ENCODE peak calls at places on chromosomes 11 and 22, in six cellular contexts. F is foreskin fibroblast, G is fibroblast of lung, M is brain microvascular endothelial cell, N is lower lobe of right lung, J is body of pancreas. E is an unnamed sample.

GRCh38 chr22:31091106-31091975 is 10.2 kb downstream of the SMTN start:
- DNase-seq in F (no peak), N (no peak), M (no peak), J (no peak), G (no peak), E (no peak)

GRCh38 chr11:8002676-8003075 is 15.5 kb downstream of the EIF3F start:
- DNase-seq in N (no peak), M (no peak), F (no peak), J (no peak), G (no peak), E (no peak)

GRCh38 chr22:17103351-17103750 is 17.8 kb downstream of the TMEM121B start:
- DNase-seq in F (no peak), N (no peak), J (no peak), M (no peak), G (no peak), E (no peak)

GRCh38 chr11:62340269-62340901 is 3.1 kb downstream of the ASRGL1 start:
- DNase-seq in F (peak; percentile 65), N (peak; percentile 61), G (peak; percentile 36), M (peak; percentile 52), J (peak; percentile 65), E (peak; percentile 20)

GRCh38 chr11:61617515-61617914 is 36.6 kb upstream of the SYT7 start:
- DNase-seq in G (peak; percentile 46), J (no peak), N (no peak), F (peak; percentile 66), M (no peak), E (no peak)

GRCh38 chr11:134449713-134450112 is 37.7 kb upstream of the B3GAT1 start:
- DNase-seq in F (no peak), M (no peak), G (no peak), J (no peak), N (no peak), E (no peak)

GRCh38 chr11:75524576-75525432 is 937 bp downstream of the GDPD5 start:
- DNase-seq in G (peak; percentile 42), M (no peak), F (no peak), J (peak; percentile 37), N (no peak), E (no peak)

GRCh38 chr22:31272522-31273446 is 19.5 kb downstream of the PIK3IP1 start:
- DNase-seq in F (peak; percentile 81), N (no peak), M (peak; percentile 50), G (peak; percentile 39), J (peak; percentile 64), E (peak; percentile 48)

GRCh38 chr11:19873730-19874129 is 161.1 kb downstream of the NAV2 start:
- DNase-seq in G (peak; percentile 32), J (no peak), M (no peak), F (no peak), N (no peak), E (no peak)

GRCh38 chr11:77014669-77015068 is 19.5 kb upstream of the B3GNT6 start:
- DNase-seq in J (no peak), N (no peak), M (no peak), F (no peak), G (no peak), E (no peak)

GRCh38 chr22:41619979-41620645 is 731 bp downstream of the DESI1 start:
- DNase-seq in J (peak; percentile 43), F (peak; percentile 52), N (peak; percentile 67), M (no peak), G (no peak), E (no peak)

GRCh38 chr11:76291576-76292526 is 85.5 kb upstream of the WNT11 start:
- DNase-seq in M (no peak), F (no peak), N (no peak), G (no peak), J (no peak), E (no peak)

GRCh38 chr11:41431784-41432183 is 27.7 kb downstream of the LRRC4C start:
- DNase-seq in M (no peak), J (no peak), N (no peak), G (no peak), F (no peak), E (no peak)

GRCh38 chr11:67167715-67168114 is 48.7 kb downstream of the KDM2A start:
- DNase-seq in N (no peak), J (no peak), F (peak; percentile 20), G (no peak), M (no peak), E (no peak)

GRCh38 chr22:49212002-49212401 is 615.7 kb downstream of the BRD1 start:
- DNase-seq in J (peak; percentile 3), G (no peak), M (no peak), N (peak; percentile 10), F (no peak), E (no peak)

GRCh38 chr22:44366372-44367310 is 53.9 kb upstream of the SHISAL1 start:
- DNase-seq in F (no peak), N (peak; percentile 19), G (no peak), M (no peak), J (no peak), E (no peak)

GRCh38 chr22:43154887-43155536 is 3.7 kb downstream of the TSPO start:
- DNase-seq in M (no peak), N (peak; percentile 87), G (no peak), J (no peak), F (no peak), E (no peak)

GRCh38 chr22:43155789-43156188 is 4.4 kb downstream of the TSPO start:
- DNase-seq in F (peak; percentile 72), G (no peak), N (no peak), M (no peak), J (no peak), E (no peak)

GRCh38 chr22:43152001-43152354 is 619 bp downstream of the TSPO start:
- DNase-seq in J (no peak), M (no peak), N (no peak), F (no peak), G (no peak), E (no peak)

GRCh38 chr22:43152355-43153071 is 1.2 kb downstream of the TSPO start:
- DNase-seq in F (peak; percentile 88), J (peak; percentile 75), G (peak; percentile 55), M (no peak), N (peak; percentile 91), E (no peak)

DNA sequence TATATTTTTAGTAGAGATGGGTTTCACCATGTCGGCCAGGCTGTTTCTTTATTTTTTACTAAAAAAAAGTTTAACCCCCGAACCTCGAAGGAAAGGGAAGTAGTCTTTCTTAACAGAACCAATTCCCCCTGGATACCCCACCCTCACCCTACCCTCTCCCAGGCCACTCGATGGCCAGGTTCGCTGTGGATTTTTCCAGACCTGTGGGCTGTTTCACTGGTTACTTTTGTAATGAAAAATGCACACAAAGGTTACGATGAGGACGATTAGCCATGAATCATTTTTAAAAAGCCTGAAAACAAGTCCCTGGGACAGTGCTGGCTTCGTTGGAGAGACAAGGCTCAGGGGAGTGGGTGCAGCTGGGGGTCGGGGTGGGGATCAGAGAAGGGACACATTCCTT is 2.6 kb downstream of the TSPO start:
- DNase-seq in N (no peak), G (no peak), F (no peak), J (no peak), M (no peak), E (no peak)
- H3K4me3 ChIP-seq in N (peak overlapping the region; percentile 30), G (no peak overlapping the region), F (no peak overlapping the region), J (no peak overlapping the region), M (peak overlapping the region; percentile 3), E (no peak overlapping the region)

DNA sequence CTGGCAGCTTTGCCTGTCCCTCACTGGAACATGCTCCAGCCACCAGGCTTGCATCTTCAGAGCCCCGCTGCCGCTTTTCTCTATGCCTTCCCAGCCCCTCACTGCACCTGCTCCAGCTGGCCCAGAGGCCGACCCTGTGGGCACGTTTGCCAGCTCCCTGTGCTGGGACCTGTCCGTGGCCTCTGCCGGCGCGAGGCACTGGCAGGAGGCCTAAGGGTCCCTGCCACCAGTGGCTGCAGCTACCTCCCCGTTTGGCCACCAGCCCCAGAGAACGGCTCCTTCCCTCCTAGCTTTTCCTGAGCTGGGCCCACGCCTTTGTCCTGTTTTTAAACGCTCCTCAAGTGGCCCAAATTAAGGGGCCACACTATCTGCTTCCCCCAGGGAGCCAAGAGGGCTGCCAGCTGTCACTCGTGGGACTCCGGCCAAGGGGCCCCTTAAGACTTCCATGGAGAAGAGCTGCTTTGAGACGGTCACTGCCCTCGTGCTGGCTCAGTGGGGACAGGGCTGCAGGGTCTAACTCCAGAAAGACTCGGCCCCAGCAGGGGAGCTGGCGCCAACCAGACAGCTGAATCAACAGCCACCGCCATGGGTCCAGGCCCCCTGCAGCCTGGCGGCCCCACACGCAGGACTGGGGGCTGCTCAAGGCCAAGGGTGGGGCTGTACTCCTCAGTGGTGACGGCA is 24.6 kb upstream of the WNT7B start:
- DNase-seq in N (peak; percentile 41), F (no peak), G (no peak), J (no peak), M (no peak), E (no peak)
- H3K4me3 ChIP-seq in N (no peak overlapping the region), F (no peak overlapping the region), G (no peak overlapping the region), J (no peak overlapping the region), M (no peak overlapping the region), E (no peak overlapping the region)

GRCh38 chr22:35649636-35650250 is 1.5 kb downstream of the APOL6 start:
- DNase-seq in G (no peak), J (no peak), N (no peak), M (no peak), F (no peak), E (no peak)
- H3K4me3 ChIP-seq in G (peak overlapping the region; percentile 96), J (no peak overlapping the region), N (peak overlapping the region; percentile 76), M (no peak overlapping the region), F (peak overlapping the region; percentile 66), E (no peak overlapping the region)

DNA sequence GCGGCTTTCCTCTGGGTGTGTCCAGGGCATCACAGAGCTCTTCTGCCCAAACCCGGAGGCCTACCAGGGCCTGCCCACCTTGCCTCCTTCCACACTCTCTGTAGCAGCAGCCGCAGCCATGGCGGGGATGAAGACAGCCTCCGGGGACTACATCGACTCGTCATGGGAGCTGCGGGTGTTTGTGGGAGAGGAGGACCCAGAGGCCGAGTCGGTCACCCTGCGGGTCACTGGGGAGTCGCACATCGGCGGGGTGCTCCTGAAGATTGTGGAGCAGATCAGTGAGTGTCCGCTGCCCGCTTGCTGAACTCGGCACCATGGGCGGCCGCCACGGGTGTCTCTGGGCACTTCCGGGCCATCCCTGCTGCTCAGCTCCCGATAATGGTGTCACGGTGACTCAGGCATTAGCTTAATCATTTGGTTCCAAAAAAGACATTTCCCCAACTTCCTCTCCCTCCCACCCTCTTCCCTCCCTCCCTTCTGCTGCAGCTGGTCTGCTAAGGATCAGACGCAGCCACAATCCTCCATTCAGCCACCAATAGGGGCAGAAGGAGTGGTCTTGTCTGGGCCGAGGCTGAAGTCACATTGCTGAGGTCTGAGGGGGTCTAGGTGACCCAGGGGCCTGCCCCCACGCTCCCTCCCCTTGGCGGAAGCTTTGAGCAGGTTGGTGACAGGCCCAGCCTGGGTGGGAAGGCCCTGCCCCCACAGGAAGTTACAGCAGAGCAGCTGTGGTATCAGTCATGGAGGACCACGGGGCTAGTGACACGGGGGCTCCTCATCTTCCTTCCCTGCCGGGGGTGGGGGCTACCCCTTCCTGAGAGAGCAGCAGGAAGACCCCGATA is 945 bp downstream of the FERMT3 start:
- DNase-seq in N (peak; percentile 79), G (peak; percentile 81), M (peak; percentile 84), F (peak; percentile 87), J (peak; percentile 32), E (no peak)
- H3K4me3 ChIP-seq in N (peak overlapping the region; percentile 64), G (peak overlapping the region; percentile 16), M (peak overlapping the region; percentile 15), F (no peak overlapping the region), J (no peak overlapping the region), E (no peak overlapping the region)

E was measured in astrocyte of the cerebellum.